ENCODE peak calls at places on chromosomes 2 and 18, in four cellular contexts. One of them, this sample, is unnamed.

GRCh38 chr18:3060667-3061580 is 48.0 kb upstream of the LPIN2 start:
- DNase-seq in HS-5: no peak
- DNase-seq in HAP-1: no peak
- DNase-seq in HepG2: peak; percentile 95
- DNase-seq in this sample: no peak

GRCh38 chr18:22230403-22231042 is 61.1 kb downstream of the GATA6 start:
- DNase-seq in HS-5: no peak
- DNase-seq in HAP-1: no peak
- DNase-seq in HepG2: no peak
- DNase-seq in this sample: peak; percentile 49

GRCh38 chr2:96138146-96139145 is at the start of gene ASTL:
- DNase-seq in HS-5: no peak
- DNase-seq in HAP-1: peak; percentile 48
- DNase-seq in HepG2: peak; percentile 56
- DNase-seq in this sample: no peak

GRCh38 chr18:46211816-46212215 is 107.6 kb downstream of the HAUS1 start:
- DNase-seq in HS-5: no peak
- DNase-seq in HAP-1: no peak
- DNase-seq in HepG2: no peak
- DNase-seq in this sample: no peak

GRCh38 chr2:180524458-180524857 is 455.9 kb upstream of the UBE2E3 start:
- DNase-seq in HS-5: no peak
- DNase-seq in HAP-1: no peak
- DNase-seq in HepG2: no peak
- DNase-seq in this sample: no peak

GRCh38 chr18:79799619-79800352 is 2.0 kb downstream of the KCNG2 start:
- DNase-seq in HS-5: no peak
- DNase-seq in HAP-1: no peak
- DNase-seq in HepG2: no peak
- DNase-seq in this sample: no peak

GRCh38 chr18:10321987-10322386 is 132.4 kb upstream of the APCDD1 start:
- DNase-seq in HS-5: no peak
- DNase-seq in HAP-1: no peak
- DNase-seq in HepG2: no peak
- DNase-seq in this sample: no peak

GRCh38 chr2:153360239-153360638 is 118.3 kb downstream of the RPRM start:
- DNase-seq in HS-5: no peak
- DNase-seq in HAP-1: peak; percentile 11
- DNase-seq in HepG2: no peak
- DNase-seq in this sample: no peak

GRCh38 chr2:86186431-86186830 is 8.8 kb downstream of the IMMT start:
- DNase-seq in HS-5: no peak
- DNase-seq in HAP-1: no peak
- DNase-seq in HepG2: no peak
- DNase-seq in this sample: no peak